ENCODE peak calls at places on chromosome 6, in seven cellular contexts. D, B, Q, N, E, F and U are unnamed samples.

GRCh38 chr6:52577022-52577777 is at the start of gene TRAM2:
- DNase-seq in D (peak), B (peak), Q (peak), N (peak), E (peak), F (peak), U (peak)

GRCh38 chr6:338815-339262 is 46.6 kb downstream of the DUSP22 start:
- DNase-seq in D (no peak), B (peak), Q (no peak), N (no peak), E (no peak), F (no peak), U (peak)

GRCh38 chr6:39294133-39294532 is 20.1 kb downstream of the KCNK17 start:
- DNase-seq in D (no peak), B (no peak), Q (no peak), N (no peak), E (no peak), F (no peak), U (no peak)

GRCh38 chr6:70547313-70547712 is 19.4 kb upstream of the SDHAF4 start:
- DNase-seq in D (no peak), B (peak), Q (no peak), N (no peak), E (no peak), F (no peak), U (no peak)

GRCh38 chr6:7938562-7939185 is 28.1 kb upstream of the TXNDC5 start:
- DNase-seq in D (no peak), B (no peak), Q (no peak), N (no peak), E (no peak), F (no peak), U (no peak)

GRCh38 chr6:88573561-88573960 is 389.9 kb downstream of the RNGTT start:
- DNase-seq in D (no peak), B (no peak), Q (no peak), N (no peak), E (no peak), F (no peak), U (no peak)

GRCh38 chr6:99501762-99502161 is 13.5 kb downstream of the USP45 start:
- DNase-seq in D (no peak), B (no peak), Q (no peak), N (no peak), E (no peak), F (no peak), U (no peak)

GRCh38 chr6:80623066-80623815 is 516.8 kb downstream of the BCKDHB start:
- DNase-seq in D (no peak), B (no peak), Q (no peak), N (no peak), E (no peak), F (no peak), U (no peak)

GRCh38 chr6:43436577-43437282 is 9.4 kb downstream of the ABCC10 start:
- DNase-seq in D (no peak), B (no peak), Q (no peak), N (no peak), E (no peak), F (no peak), U (no peak)

GRCh38 chr6:109449789-109450673 is 5.5 kb downstream of the MICAL1 start:
- DNase-seq in D (peak), B (no peak), Q (no peak), N (peak), E (no peak), F (no peak), U (no peak)

GRCh38 chr6:73079611-73079955 is 145.7 kb downstream of the KHDC1L start:
- DNase-seq in D (no peak), B (no peak), Q (no peak), N (no peak), E (no peak), F (no peak), U (no peak)

GRCh38 chr6:136774228-136775041 is 17.8 kb downstream of the MAP3K5 start:
- DNase-seq in D (no peak), B (peak), Q (no peak), N (no peak), E (no peak), F (no peak), U (no peak)

GRCh38 chr6:111803384-111803783 is 69.9 kb downstream of the FYN start:
- DNase-seq in D (no peak), B (no peak), Q (no peak), N (no peak), E (no peak), F (no peak), U (no peak)

GRCh38 chr6:130632288-130632687 is 194.9 kb upstream of the SMLR1 start:
- DNase-seq in D (no peak), B (no peak), Q (no peak), N (no peak), E (no peak), F (no peak), U (no peak)